ENCODE peak calls at places on chromosomes 4 and X, in seven cellular contexts. M is fibroblast of mammary gland; S is T-cell; G is prostate gland; T is cardiac fibroblast; U is naive thymus-derived CD8-positive, alpha-beta T cell; Q is PC-9. F is an unnamed sample.

GRCh38 chr4:74402692-74403460 is 37.9 kb downstream of the EREG start:
- DNase-seq in M (no peak), S (no peak), G (no peak), T (no peak), U (no peak), Q (no peak), F (no peak)

GRCh38 chr4:68734095-68734494 is 63.6 kb upstream of the UGT2B15 start:
- DNase-seq in M (no peak), S (no peak), G (no peak), T (no peak), U (no peak), Q (no peak), F (no peak)

GRCh38 chr4:168724960-168725359 is 228.1 kb downstream of the PALLD start:
- DNase-seq in M (peak; percentile 72), S (no peak), G (no peak), T (peak; percentile 41), U (no peak), Q (no peak), F (no peak)

GRCh38 chr4:184750926-184751584 is 17.2 kb upstream of the CENPU start:
- DNase-seq in M (no peak), S (no peak), G (no peak), T (peak; percentile 69), U (no peak), Q (no peak), F (no peak)

GRCh38 chr4:92501456-92501855 is 197.7 kb downstream of the GRID2 start:
- DNase-seq in M (no peak), S (no peak), G (no peak), T (no peak), U (no peak), Q (no peak), F (no peak)

GRCh38 chr4:6641164-6641970 is 882 bp downstream of the MRFAP1 start:
- DNase-seq in M (peak; percentile 51), S (peak; percentile 54), G (peak; percentile 35), T (peak; percentile 45), U (peak; percentile 47), Q (no peak), F (peak; percentile 52)

GRCh38 chr4:125303058-125303457 is 11.7 kb upstream of the FAT4 start:
- DNase-seq in M (peak; percentile 35), S (no peak), G (no peak), T (no peak), U (no peak), Q (no peak), F (no peak)

GRCh38 chrX:1486749-1487361 is 34.1 kb upstream of the ASMTL start:
- DNase-seq in M (no peak), S (no peak), G (no peak), T (peak; percentile 12), U (no peak), Q (no peak), F (no peak)

GRCh38 chr4:153974452-153974851 is 185.6 kb upstream of the SFRP2 start:
- DNase-seq in M (no peak), S (no peak), G (no peak), T (no peak), U (no peak), Q (no peak), F (no peak)

GRCh38 chr4:150104401-150105027 is 26.3 kb downstream of the DCLK2 start:
- DNase-seq in M (peak; percentile 38), S (no peak), G (no peak), T (peak; percentile 18), U (no peak), Q (no peak), F (no peak)

GRCh38 chr4:114208747-114209146 is 229.3 kb upstream of the ARSJ start:
- DNase-seq in M (peak; percentile 21), S (no peak), G (no peak), T (no peak), U (no peak), Q (no peak), F (no peak)

GRCh38 chr4:7425591-7426468 is 8.9 kb downstream of the PSAPL1 start:
- DNase-seq in M (no peak), S (no peak), G (no peak), T (no peak), U (peak; percentile 13), Q (no peak), F (no peak)

GRCh38 chr4:2765832-2766526 is 9.8 kb upstream of the TNIP2 start:
- DNase-seq in M (no peak), S (no peak), G (no peak), T (no peak), U (no peak), Q (no peak), F (no peak)

GRCh38 chrX:136260801-136261200 is 9.6 kb upstream of the MAP7D3 start:
- DNase-seq in M (peak; percentile 84), S (no peak), G (no peak), T (peak; percentile 69), U (no peak), Q (peak; percentile 65), F (no peak)

GRCh38 chr4:114012749-114013148 is 33.3 kb upstream of the ARSJ start:
- DNase-seq in M (no peak), S (no peak), G (no peak), T (no peak), U (no peak), Q (no peak), F (no peak)

GRCh38 chr4:31613946-31614623 is 893.9 kb downstream of the PCDH7 start:
- DNase-seq in M (no peak), S (no peak), G (no peak), T (no peak), U (no peak), Q (no peak), F (no peak)

GRCh38 chrX:18828832-18829404 is 121.5 kb downstream of the PPEF1 start:
- DNase-seq in M (peak; percentile 29), S (no peak), G (no peak), T (no peak), U (no peak), Q (no peak), F (no peak)

GRCh38 chr4:109072595-109072994 is 229.9 kb downstream of the COL25A1 start:
- DNase-seq in M (peak; percentile 95), S (no peak), G (no peak), T (peak; percentile 77), U (no peak), Q (no peak), F (no peak)

GRCh38 chr4:13700196-13701140 is 72.9 kb upstream of the BOD1L1 start:
- DNase-seq in M (peak; percentile 97), S (no peak), G (no peak), T (peak; percentile 17), U (no peak), Q (peak; percentile 84), F (no peak)

GRCh38 chrX:1249101-1249887 is 19.3 kb upstream of the CSF2RA start:
- DNase-seq in M (no peak), S (peak; percentile 40), G (no peak), T (no peak), U (peak; percentile 43), Q (peak; percentile 89), F (peak; percentile 80)

GRCh38 chrX:24294619-24295018 is 19.2 kb downstream of the SUPT20HL2 start:
- DNase-seq in M (peak; percentile 7), S (no peak), G (no peak), T (peak; percentile 48), U (no peak), Q (no peak), F (peak; percentile 16)

GRCh38 chr4:166735553-166735952 is 498.7 kb downstream of the SPOCK3 start:
- DNase-seq in M (no peak), S (no peak), G (no peak), T (no peak), U (no peak), Q (no peak), F (no peak)

GRCh38 chr4:105092356-105092755 is 54.3 kb upstream of the TET2 start:
- DNase-seq in M (peak; percentile 95), S (no peak), G (peak; percentile 58), T (peak; percentile 86), U (no peak), Q (no peak), F (no peak)

GRCh38 chr4:79917246-79917645 is 155.8 kb downstream of the ANTXR2 start:
- DNase-seq in M (peak; percentile 62), S (peak; percentile 48), G (no peak), T (peak; percentile 71), U (peak; percentile 43), Q (no peak), F (peak; percentile 33)

GRCh38 chr4:118340109-118340508 is 12.7 kb downstream of the PRSS12 start:
- DNase-seq in M (no peak), S (no peak), G (no peak), T (no peak), U (no peak), Q (no peak), F (no peak)

GRCh38 chrX:38634665-38635064 is 73.3 kb downstream of the TSPAN7 start:
- DNase-seq in M (no peak), S (no peak), G (no peak), T (no peak), U (no peak), Q (no peak), F (no peak)

GRCh38 chr4:88442636-88443260 is 14.2 kb upstream of the HERC5 start:
- DNase-seq in M (peak; percentile 7), S (no peak), G (no peak), T (no peak), U (no peak), Q (no peak), F (no peak)

GRCh38 chrX:22666441-22666840 is 333.3 kb upstream of the DDX53 start:
- DNase-seq in M (peak; percentile 61), S (no peak), G (no peak), T (peak; percentile 69), U (no peak), Q (no peak), F (peak; percentile 13)

GRCh38 chrX:154714925-154715324 is 36.0 kb downstream of the GAB3 start:
- DNase-seq in M (peak; percentile 62), S (no peak), G (peak; percentile 13), T (peak; percentile 68), U (peak; percentile 50), Q (no peak), F (peak; percentile 47)

GRCh38 chrX:19772759-19773623 is 114.4 kb downstream of the SH3KBP1 start:
- DNase-seq in M (peak; percentile 18), S (no peak), G (no peak), T (no peak), U (no peak), Q (no peak), F (peak; percentile 52)

GRCh38 chrX:31894152-31894551 is 822.3 kb upstream of the FTHL17 start:
- DNase-seq in M (no peak), S (no peak), G (no peak), T (peak; percentile 1), U (no peak), Q (no peak), F (no peak)

GRCh38 chrX:66633541-66633940 is 5.3 kb downstream of the EDA2R start:
- DNase-seq in M (peak; percentile 85), S (no peak), G (no peak), T (peak; percentile 61), U (no peak), Q (no peak), F (no peak)

F was measured in OCI-LY7.